ENCODE peak calls at places on chromosomes 2 and 18, in six cellular contexts. T is SK-N-DZ, C is tibial nerve, G is fibroblast of lung, O is neural crest cell, X is heart left ventricle. D is an unnamed sample.

GRCh38 chr2:105454801-105455485 is 56.1 kb upstream of the FHL2 start:
- DNase-seq in T (no peak), C (peak; percentile 26), G (peak; percentile 90), O (no peak), X (no peak), D (peak; percentile 27)

GRCh38 chr2:17830053-17831034 is 14.1 kb downstream of the MSGN1 start:
- DNase-seq in T (peak; percentile 88), C (peak; percentile 54), G (peak; percentile 69), O (peak; percentile 89), X (peak; percentile 84), D (no peak)

GRCh38 chr18:7117390-7118355 is at the start of gene LAMA1:
- DNase-seq in T (peak; percentile 81), C (no peak), G (peak; percentile 22), O (peak; percentile 73), X (no peak), D (peak; percentile 2)

GRCh38 chr2:189511935-189512334 is 68.7 kb downstream of the SLC40A1 start:
- DNase-seq in T (no peak), C (no peak), G (no peak), O (no peak), X (no peak), D (no peak)

GRCh38 chr2:42722328-42723190 is 41.4 kb downstream of the OXER1 start:
- DNase-seq in T (no peak), C (peak; percentile 58), G (peak; percentile 95), O (no peak), X (no peak), D (no peak)

GRCh38 chr2:167140767-167141166 is 252.5 kb downstream of the XIRP2 start:
- DNase-seq in T (no peak), C (peak; percentile 8), G (peak; percentile 99), O (no peak), X (no peak), D (peak; percentile 50)

GRCh38 chr18:67232406-67232805 is 284.1 kb downstream of the DSEL start:
- DNase-seq in T (no peak), C (no peak), G (peak; percentile 84), O (no peak), X (no peak), D (no peak)

GRCh38 chr2:154995332-154995731 is 296.8 kb downstream of the KCNJ3 start:
- DNase-seq in T (no peak), C (no peak), G (no peak), O (no peak), X (no peak), D (no peak)

GRCh38 chr18:62365420-62365819 is 40.3 kb downstream of the TNFRSF11A start:
- DNase-seq in T (no peak), C (no peak), G (no peak), O (no peak), X (no peak), D (no peak)

GRCh38 chr2:144201126-144201525 is 318.8 kb downstream of the ZEB2 start:
- DNase-seq in T (no peak), C (no peak), G (no peak), O (no peak), X (no peak), D (no peak)

GRCh38 chr2:238286095-238286494 is 2.3 kb downstream of the PER2 start:
- DNase-seq in T (no peak), C (no peak), G (no peak), O (no peak), X (no peak), D (no peak)

D was measured in T1000.